ENCODE peak calls at places on chromosomes 13 and 19, in six cellular contexts. One of them, this sample, is unnamed.

GRCh38 chr13:31207630-31208549 is 8.1 kb downstream of the B3GLCT start:
- DNase-seq in coronary artery: no peak
- DNase-seq in hepatocyte: peak; percentile 28
- DNase-seq in AG04450: peak; percentile 20
- DNase-seq in foreskin fibroblast: peak; percentile 63
- DNase-seq in IMR-90: peak; percentile 73
- DNase-seq in this sample: no peak

GRCh38 chr19:14366529-14366928 is 14.7 kb upstream of the ADGRE5 start:
- DNase-seq in hepatocyte: peak; percentile 81
- DNase-seq in IMR-90: peak; percentile 68
- DNase-seq in AG04450: no peak
- DNase-seq in coronary artery: no peak
- DNase-seq in foreskin fibroblast: peak; percentile 78
- DNase-seq in this sample: peak; percentile 49

GRCh38 chr19:4374451-4375163 is 25.7 kb downstream of the SH3GL1 start:
- DNase-seq in hepatocyte: peak; percentile 86
- DNase-seq in AG04450: no peak
- DNase-seq in foreskin fibroblast: peak; percentile 99
- DNase-seq in IMR-90: peak; percentile 87
- DNase-seq in coronary artery: peak; percentile 94
- DNase-seq in this sample: no peak

GRCh38 chr19:13366529-13367143 is 139.6 kb downstream of the CACNA1A start:
- DNase-seq in hepatocyte: no peak
- DNase-seq in IMR-90: peak; percentile 31
- DNase-seq in AG04450: no peak
- DNase-seq in coronary artery: no peak
- DNase-seq in foreskin fibroblast: peak; percentile 61
- DNase-seq in this sample: no peak

GRCh38 chr13:29369060-29369743 is 226.3 kb downstream of the SLC7A1 start:
- DNase-seq in IMR-90: peak; percentile 34
- DNase-seq in hepatocyte: peak; percentile 72
- DNase-seq in AG04450: no peak
- DNase-seq in coronary artery: no peak
- DNase-seq in foreskin fibroblast: peak; percentile 58
- DNase-seq in this sample: no peak

GRCh38 chr19:47310819-47311218 is 1.2 kb downstream of the C5AR1 start:
- DNase-seq in coronary artery: no peak
- DNase-seq in hepatocyte: peak; percentile 23
- DNase-seq in foreskin fibroblast: peak; percentile 75
- DNase-seq in AG04450: no peak
- DNase-seq in IMR-90: peak; percentile 21
- DNase-seq in this sample: no peak

GRCh38 chr13:107573184-107573583 is 642.2 kb downstream of the LIG4 start:
- DNase-seq in hepatocyte: no peak
- DNase-seq in AG04450: no peak
- DNase-seq in foreskin fibroblast: no peak
- DNase-seq in IMR-90: no peak
- DNase-seq in coronary artery: no peak
- DNase-seq in this sample: no peak

GRCh38 chr19:1864480-1865171 is 1.2 kb upstream of the KLF16 start:
- DNase-seq in coronary artery: peak; percentile 89
- DNase-seq in IMR-90: peak; percentile 38
- DNase-seq in AG04450: no peak
- DNase-seq in hepatocyte: peak; percentile 87
- DNase-seq in foreskin fibroblast: peak; percentile 90
- DNase-seq in this sample: no peak

GRCh38 chr13:101065314-101065713 is 351.0 kb downstream of the NALCN start:
- DNase-seq in IMR-90: no peak
- DNase-seq in foreskin fibroblast: peak; percentile 27
- DNase-seq in coronary artery: no peak
- DNase-seq in hepatocyte: no peak
- DNase-seq in AG04450: no peak
- DNase-seq in this sample: peak; percentile 7

GRCh38 chr13:78190296-78190695 is 271.7 kb upstream of the EDNRB start:
- DNase-seq in AG04450: no peak
- DNase-seq in IMR-90: peak; percentile 4
- DNase-seq in foreskin fibroblast: no peak
- DNase-seq in hepatocyte: no peak
- DNase-seq in coronary artery: no peak
- DNase-seq in this sample: no peak

GRCh38 chr19:32233091-32233490 is 112.3 kb upstream of the ZNF507 start:
- DNase-seq in hepatocyte: no peak
- DNase-seq in IMR-90: no peak
- DNase-seq in AG04450: no peak
- DNase-seq in coronary artery: no peak
- DNase-seq in foreskin fibroblast: no peak
- DNase-seq in this sample: no peak

DNA sequence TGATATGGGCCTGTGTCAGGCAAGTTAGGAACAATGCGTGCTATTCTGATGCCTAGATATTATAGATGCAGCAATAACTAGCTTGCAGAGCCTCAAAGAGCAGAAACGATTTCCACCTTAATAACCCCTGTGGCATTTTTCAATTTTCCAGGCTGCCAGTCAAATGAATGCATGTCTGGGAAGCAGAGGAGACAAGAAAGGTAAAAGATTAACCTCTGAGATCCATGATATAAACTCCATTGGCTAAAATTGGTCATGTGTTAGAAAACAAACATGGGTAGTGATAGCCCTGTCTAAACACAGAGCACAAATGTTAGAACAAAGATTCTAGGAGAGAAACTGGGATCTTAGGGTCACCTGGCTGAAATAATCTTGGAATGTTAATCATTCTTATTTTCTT is 811.1 kb downstream of the DIAPH3 start:
- DNase-seq in IMR-90: no peak
- DNase-seq in AG04450: no peak
- DNase-seq in hepatocyte: peak; percentile 19
- DNase-seq in coronary artery: no peak
- DNase-seq in foreskin fibroblast: no peak
- DNase-seq in this sample: no peak
- H3K4me3 ChIP-seq in IMR-90: no peak overlapping the region
- H3K4me3 ChIP-seq in AG04450: no peak overlapping the region
- H3K4me3 ChIP-seq in hepatocyte: no peak overlapping the region
- H3K4me3 ChIP-seq in coronary artery: no peak overlapping the region
- H3K4me3 ChIP-seq in foreskin fibroblast: no peak overlapping the region
- H3K4me3 ChIP-seq in this sample: no peak overlapping the region

GRCh38 chr13:109785141-109785891 is 1.1 kb downstream of the IRS2 start:
- DNase-seq in AG04450: no peak
- DNase-seq in IMR-90: peak; percentile 57
- DNase-seq in coronary artery: peak; percentile 78
- DNase-seq in hepatocyte: peak; percentile 72
- DNase-seq in foreskin fibroblast: peak; percentile 81
- DNase-seq in this sample: no peak

GRCh38 chr13:109783815-109784589 is 2.4 kb downstream of the IRS2 start:
- DNase-seq in coronary artery: peak; percentile 77
- DNase-seq in AG04450: no peak
- DNase-seq in hepatocyte: no peak
- DNase-seq in IMR-90: no peak
- DNase-seq in foreskin fibroblast: peak; percentile 57
- DNase-seq in this sample: no peak

GRCh38 chr13:109783447-109783814 is 3.0 kb downstream of the IRS2 start:
- DNase-seq in foreskin fibroblast: peak; percentile 41
- DNase-seq in IMR-90: no peak
- DNase-seq in coronary artery: peak; percentile 74
- DNase-seq in AG04450: no peak
- DNase-seq in hepatocyte: no peak
- DNase-seq in this sample: no peak

GRCh38 chr13:109785892-109786450 is 412 bp downstream of the IRS2 start:
- DNase-seq in hepatocyte: peak; percentile 71
- DNase-seq in AG04450: no peak
- DNase-seq in foreskin fibroblast: no peak
- DNase-seq in IMR-90: no peak
- DNase-seq in coronary artery: no peak
- DNase-seq in this sample: no peak

GRCh38 chr13:109784590-109785140 is 1.7 kb downstream of the IRS2 start:
- DNase-seq in IMR-90: peak; percentile 62
- DNase-seq in AG04450: no peak
- DNase-seq in foreskin fibroblast: peak; percentile 94
- DNase-seq in coronary artery: no peak
- DNase-seq in hepatocyte: peak; percentile 92
- DNase-seq in this sample: no peak
- TF ChIP-seq CTCF in IMR-90: peak; percentile 73
- TF ChIP-seq CTCF in AG04450: peak; percentile 43
- TF ChIP-seq CTCF in foreskin fibroblast: peak; percentile 19
- TF ChIP-seq CTCF in coronary artery: peak; percentile 58
- TF ChIP-seq CTCF in hepatocyte: peak; percentile 50
- TF ChIP-seq CTCF in this sample: peak; percentile 74

DNA sequence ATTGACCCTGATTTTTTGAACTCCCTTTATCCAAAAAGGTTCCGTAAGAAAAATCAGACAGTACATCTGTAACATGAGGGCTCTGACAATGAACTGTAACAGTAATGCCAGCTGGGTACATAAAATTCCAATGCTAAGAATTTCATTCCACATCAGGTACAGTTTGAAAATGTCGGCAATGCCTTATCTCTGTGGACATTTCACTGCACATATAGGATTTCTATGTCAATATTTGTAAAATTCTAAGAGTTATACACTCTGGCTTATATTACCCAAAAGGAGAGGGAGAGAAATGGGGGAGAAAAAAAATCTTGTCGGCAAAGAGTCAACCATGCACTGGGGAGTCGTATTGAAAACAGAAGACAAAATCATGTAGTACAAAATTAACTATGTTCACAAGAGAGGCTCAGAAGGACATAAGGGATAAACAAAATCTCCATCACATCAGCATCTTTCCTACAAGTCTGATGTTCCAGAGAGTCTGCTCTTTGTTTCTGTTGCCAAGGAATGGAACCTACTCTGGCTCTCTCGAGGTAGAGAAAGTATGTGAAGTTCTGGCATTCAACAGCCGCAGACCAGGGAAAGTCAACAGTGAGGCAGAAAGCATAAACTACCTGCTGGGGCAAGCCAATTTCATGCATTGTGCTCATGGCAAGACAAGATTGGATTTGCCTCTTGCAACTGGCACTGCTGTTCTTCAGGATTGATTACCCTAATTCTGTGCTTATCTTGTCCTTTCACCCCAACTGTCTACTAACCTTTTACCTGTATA is 72.3 kb downstream of the STARD13 start:
- DNase-seq in AG04450: no peak
- DNase-seq in IMR-90: no peak
- DNase-seq in hepatocyte: no peak
- DNase-seq in coronary artery: no peak
- DNase-seq in foreskin fibroblast: no peak
- DNase-seq in this sample: no peak
- H3K4me3 ChIP-seq in AG04450: peak overlapping the region; percentile 26
- H3K4me3 ChIP-seq in IMR-90: no peak overlapping the region
- H3K4me3 ChIP-seq in hepatocyte: no peak overlapping the region
- H3K4me3 ChIP-seq in coronary artery: peak overlapping the region; percentile 4
- H3K4me3 ChIP-seq in foreskin fibroblast: no peak overlapping the region
- H3K4me3 ChIP-seq in this sample: no peak overlapping the region

GRCh38 chr19:48635263-48635965 is 1.8 kb downstream of the DBP start:
- DNase-seq in foreskin fibroblast: peak; percentile 72
- DNase-seq in AG04450: no peak
- DNase-seq in IMR-90: no peak
- DNase-seq in coronary artery: peak; percentile 81
- DNase-seq in hepatocyte: peak; percentile 90
- DNase-seq in this sample: no peak

GRCh38 chr19:48635966-48636858 is 967 bp downstream of the DBP start:
- DNase-seq in hepatocyte: peak; percentile 60
- DNase-seq in foreskin fibroblast: no peak
- DNase-seq in IMR-90: no peak
- DNase-seq in AG04450: no peak
- DNase-seq in coronary artery: no peak
- DNase-seq in this sample: no peak

GRCh38 chr19:48637449-48637947 is 319 bp upstream of the DBP start:
- DNase-seq in coronary artery: peak; percentile 99
- DNase-seq in AG04450: peak; percentile 99
- DNase-seq in hepatocyte: peak; percentile 99
- DNase-seq in foreskin fibroblast: peak; percentile 99
- DNase-seq in IMR-90: peak; percentile 99
- DNase-seq in this sample: peak; percentile 92

GRCh38 chr19:48637948-48638830 is 1.0 kb upstream of the DBP start:
- DNase-seq in foreskin fibroblast: peak; percentile 95
- DNase-seq in IMR-90: peak; percentile 96
- DNase-seq in AG04450: peak; percentile 94
- DNase-seq in coronary artery: peak; percentile 94
- DNase-seq in hepatocyte: peak; percentile 95
- DNase-seq in this sample: peak; percentile 84

GRCh38 chr19:48636859-48637448 is at the start of gene DBP:
- DNase-seq in IMR-90: no peak
- DNase-seq in foreskin fibroblast: peak; percentile 63
- DNase-seq in AG04450: no peak
- DNase-seq in hepatocyte: peak; percentile 67
- DNase-seq in coronary artery: peak; percentile 88
- DNase-seq in this sample: no peak
- TF ChIP-seq CTCF in IMR-90: no peak
- TF ChIP-seq CTCF in foreskin fibroblast: no peak
- TF ChIP-seq CTCF in AG04450: peak; percentile 14
- TF ChIP-seq CTCF in hepatocyte: peak; percentile 18
- TF ChIP-seq CTCF in coronary artery: no peak
- TF ChIP-seq CTCF in this sample: peak; percentile 23